ENCODE peak calls at places on chromosomes 6 and 20, in six cellular contexts. Z is H9, Q is trophoblast cell, E is neuronal stem cell, L is IMR-90, C is H1. X is an unnamed sample.

GRCh38 chr20:63903796-63904570 is 9.1 kb downstream of the DNAJC5 start:
- DNase-seq in C (no peak), L (no peak), Q (no peak), E (no peak), Z (no peak), X (no peak)

GRCh38 chr6:6803180-6803978 is 214.9 kb downstream of the LY86 start:
- DNase-seq in C (no peak), Q (peak), E (no peak), L (no peak), Z (no peak), X (no peak)

GRCh38 chr20:51249781-51250180 is 226.9 kb upstream of the KCNG1 start:
- DNase-seq in C (no peak), E (no peak), Z (no peak), Q (no peak), L (no peak), X (no peak)

GRCh38 chr6:53961679-53962370 is 149.4 kb upstream of the MLIP start:
- DNase-seq in Q (peak), L (peak), E (no peak), C (no peak), Z (peak), X (peak)

GRCh38 chr6:45445749-45446454 is 68.2 kb upstream of the SUPT3H start:
- DNase-seq in Q (peak), L (peak), Z (peak), E (peak), C (no peak), X (peak)

GRCh38 chr20:10680571-10680970 is 6.8 kb upstream of the JAG1 start:
- DNase-seq in L (no peak), Z (no peak), E (no peak), C (no peak), Q (no peak), X (no peak)

GRCh38 chr6:62999796-63000195 is 211.5 kb upstream of the FKBP1C start:
- DNase-seq in E (no peak), L (no peak), Z (no peak), C (no peak), Q (peak), X (peak)

GRCh38 chr20:3174442-3175263 is 1.3 kb upstream of the LZTS3 start:
- DNase-seq in Q (peak), C (peak), E (no peak), L (peak), Z (no peak), X (peak)

GRCh38 chr6:122376246-122376645 is 23.2 kb upstream of the HSF2 start:
- DNase-seq in Z (no peak), C (no peak), E (no peak), L (no peak), Q (no peak), X (no peak)

GRCh38 chr6:3850451-3851203 is 1.5 kb downstream of the FAM50B start:
- DNase-seq in E (no peak), C (no peak), Q (no peak), Z (no peak), L (no peak), X (no peak)

DNA sequence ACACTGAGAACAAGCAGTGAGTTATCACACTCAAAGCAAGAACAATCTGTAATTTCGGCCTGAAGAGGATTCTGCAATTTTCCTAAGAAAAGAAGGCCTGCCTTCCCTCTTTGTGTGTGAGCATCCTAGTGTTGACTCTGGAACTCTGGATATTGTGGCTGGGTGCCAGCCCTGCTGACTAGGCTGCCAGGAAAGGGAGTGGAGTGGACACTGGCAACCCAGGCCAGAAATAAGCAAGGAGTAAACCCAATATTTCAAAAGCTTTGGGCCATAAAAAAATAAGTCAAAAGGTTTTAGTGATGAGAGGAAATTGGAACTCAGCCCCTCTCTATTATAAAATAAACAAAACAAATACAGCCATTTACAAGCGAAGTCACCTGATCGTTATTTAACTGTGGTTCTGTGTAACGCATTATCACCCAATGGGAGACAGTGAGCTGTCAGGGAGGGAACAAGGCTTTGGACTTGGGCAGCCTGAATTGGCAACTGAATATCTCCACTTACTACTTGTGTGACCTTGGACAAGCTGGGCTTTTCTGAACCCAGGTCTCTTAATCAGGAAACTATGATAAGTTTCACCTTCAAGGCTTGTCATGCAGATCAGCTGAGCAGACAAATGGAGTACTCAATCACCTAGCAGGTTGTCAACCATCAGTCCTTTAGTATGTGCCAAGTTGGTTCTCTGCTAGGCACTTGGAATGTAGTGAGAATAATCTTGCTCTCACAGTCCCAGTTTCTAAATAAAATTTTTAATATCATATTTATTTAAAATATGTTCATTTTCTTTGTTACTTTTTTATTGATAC is 196.2 kb downstream of the PAX1 start:
- DNase-seq in E (no peak), Z (no peak), L (no peak), C (no peak), Q (no peak), X (no peak)
- H3K14ac ChIP-seq in E (no peak), Z (no peak), L (no peak), C (no peak), Q (no peak), X (no peak)

GRCh38 chr6:110130362-110130761 is 49.1 kb downstream of the WASF1 start:
- DNase-seq in C (no peak), L (no peak), E (no peak), Q (no peak), Z (no peak), X (no peak)
- H3K14ac ChIP-seq in C (no peak), L (no peak), E (no peak), Q (no peak), Z (no peak), X (no peak)

DNA sequence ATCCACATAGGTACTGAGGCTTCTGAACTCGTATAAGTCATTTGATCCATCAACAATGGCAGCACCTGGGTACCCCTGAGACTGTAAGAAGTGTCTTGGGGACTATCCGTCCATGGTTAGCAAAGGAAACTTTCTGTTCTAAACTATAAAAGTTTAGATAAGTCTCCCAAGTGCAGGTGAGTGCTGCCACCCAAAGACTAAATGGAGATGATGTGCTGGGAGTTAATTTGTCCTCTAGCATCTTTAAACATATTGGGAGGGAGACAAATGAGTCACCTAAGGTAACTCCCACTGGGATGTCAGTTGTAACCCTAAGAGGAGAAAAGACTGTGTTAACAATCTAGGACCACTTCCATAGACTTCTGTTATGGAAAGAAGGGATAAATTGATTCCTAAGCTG is 6.2 kb downstream of the BEND6 start:
- DNase-seq in Q (no peak), C (no peak), Z (no peak), L (no peak), E (no peak), X (no peak)
- H3K14ac ChIP-seq in Q (no peak), C (no peak), Z (no peak), L (no peak), E (no peak), X (no peak)

GRCh38 chr6:119661078-119661477 is 311.5 kb upstream of the MAN1A1 start:
- DNase-seq in L (no peak), E (no peak), Q (no peak), C (no peak), Z (no peak), X (no peak)
- H3K14ac ChIP-seq in L (no peak), E (no peak), Q (no peak), C (no peak), Z (no peak), X (no peak)

GRCh38 chr20:37245671-37246237 is 15.9 kb downstream of the GHRH start:
- DNase-seq in E (peak), L (no peak), Q (no peak), Z (peak), C (no peak), X (no peak)
- H3K14ac ChIP-seq in E (no peak), L (no peak), Q (no peak), Z (no peak), C (no peak), X (no peak)

DNA sequence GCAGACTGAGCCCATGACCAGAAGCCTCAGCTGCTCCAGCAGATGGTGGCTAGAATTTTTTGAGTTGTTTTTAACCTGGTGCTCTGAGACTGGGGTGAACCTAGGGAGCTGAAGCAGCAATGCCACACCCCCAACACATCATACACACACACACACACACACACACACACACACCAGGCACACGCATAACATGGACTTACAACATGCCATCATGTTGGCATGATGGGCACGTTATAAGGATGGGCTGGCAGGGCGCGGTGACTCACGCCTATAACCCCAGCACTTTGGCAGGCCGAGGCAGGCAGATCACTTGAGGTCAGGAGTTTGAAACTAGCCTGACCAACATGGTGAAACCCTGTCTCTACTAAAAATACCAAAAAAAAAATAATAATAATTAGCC is 103.2 kb downstream of the QRSL1 start:
- DNase-seq in E (no peak), Z (no peak), C (no peak), L (no peak), Q (no peak), X (no peak)
- H3K14ac ChIP-seq in E (no peak), Z (no peak), C (no peak), L (no peak), Q (no peak), X (no peak)

GRCh38 chr6:39199976-39200375 is 29.3 kb downstream of the KCNK5 start:
- DNase-seq in Q (no peak), L (no peak), Z (no peak), C (no peak), E (no peak), X (no peak)
- H3K14ac ChIP-seq in Q (no peak), L (no peak), Z (no peak), C (no peak), E (peak), X (no peak)

DNA sequence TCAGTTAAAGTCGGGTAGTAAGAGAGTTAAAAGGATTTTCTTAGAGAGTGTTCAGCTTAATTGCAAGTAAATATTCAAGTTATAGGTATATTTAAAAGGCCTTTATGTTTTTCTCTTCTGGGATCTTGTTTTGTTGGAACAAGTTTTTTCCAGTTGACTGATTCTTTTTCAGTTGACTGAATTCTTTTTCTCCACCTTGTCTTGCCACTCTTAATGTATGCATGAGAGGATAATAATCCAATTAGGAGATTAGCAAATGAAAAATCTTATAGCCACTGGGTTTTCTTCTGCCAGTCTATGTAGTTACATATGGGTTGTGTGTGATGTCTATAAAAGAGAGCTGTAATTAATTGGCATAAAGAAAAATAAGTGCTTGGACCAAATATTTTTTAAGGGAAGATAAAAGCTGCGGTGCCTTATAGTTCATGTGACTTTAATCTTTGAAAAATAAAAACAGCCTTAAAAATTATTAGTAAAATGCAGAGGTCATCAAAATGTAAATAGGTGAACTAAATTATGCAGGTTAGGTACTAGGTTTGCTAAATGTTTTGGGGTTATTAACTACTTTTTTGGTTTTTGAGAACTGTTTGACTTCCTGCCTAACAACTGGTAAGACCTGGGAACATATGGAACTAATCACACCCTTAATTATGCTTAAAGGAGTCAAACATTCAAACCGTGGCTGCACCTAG is 367.2 kb downstream of the HTR1B start:
- DNase-seq in C (no peak), L (no peak), Z (no peak), Q (no peak), E (peak), X (no peak)
- H3K14ac ChIP-seq in C (no peak), L (no peak), Z (no peak), Q (no peak), E (no peak), X (no peak)

DNA sequence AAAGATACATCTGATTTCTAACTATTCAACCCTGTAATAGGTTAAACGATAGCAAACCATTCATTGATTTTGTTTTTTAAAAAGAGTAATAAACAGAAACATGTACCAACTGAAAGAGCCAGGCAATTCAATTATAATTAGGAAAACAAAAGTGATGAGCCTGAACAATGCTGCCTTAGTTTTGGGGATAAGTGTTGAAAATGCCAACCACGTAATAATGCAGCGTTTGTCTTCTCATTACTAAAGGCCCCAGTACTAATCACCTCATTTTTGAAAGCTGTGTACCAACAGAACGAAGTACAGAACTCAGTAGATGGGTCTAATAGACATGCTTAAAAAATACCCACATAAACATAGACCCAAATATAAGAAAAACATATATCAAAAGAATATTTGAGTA is 663.6 kb upstream of the CHD6 start:
- DNase-seq in C (no peak), L (no peak), Z (no peak), Q (no peak), E (no peak), X (no peak)
- H3K14ac ChIP-seq in C (no peak), L (no peak), Z (no peak), Q (no peak), E (no peak), X (no peak)

DNA sequence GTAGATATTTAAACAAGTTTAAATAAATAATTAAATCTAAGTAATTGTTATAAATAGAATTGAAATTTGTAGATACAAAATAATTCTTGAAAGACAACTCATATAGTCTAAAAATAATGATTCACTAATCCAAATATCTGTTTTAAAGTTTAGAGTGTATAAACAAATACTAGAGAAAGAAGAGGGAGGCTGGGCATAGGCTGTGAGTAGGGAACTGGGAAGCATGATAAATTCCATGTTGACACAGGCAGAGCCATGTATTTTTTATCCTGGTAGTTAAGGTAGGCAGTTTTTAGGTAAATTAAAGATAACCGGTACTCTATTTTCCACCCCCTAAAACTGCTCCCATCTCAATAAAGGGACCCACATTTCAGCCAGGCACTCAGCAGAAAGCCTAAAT is 11.7 kb upstream of the RIN2 start:
- DNase-seq in C (no peak), Q (no peak), Z (no peak), E (no peak), L (no peak), X (no peak)
- H3K14ac ChIP-seq in C (no peak), Q (no peak), Z (no peak), E (no peak), L (no peak), X (no peak)